ENCODE peak calls at places on chromosome 3, in ten cellular contexts. X, Y, A, F, H, R, T, B, J and D are unnamed samples.

GRCh38 chr3:126538316-126538715 is 14.4 kb downstream of the CHST13 start:
- DNase-seq in F (no peak), B (no peak), Y (no peak), A (no peak), T (no peak), J (no peak), R (no peak), X (no peak), H (no peak), D (peak)

GRCh38 chr3:186108106-186108940 is 566 bp downstream of the ETV5 start:
- DNase-seq in H (peak), R (no peak), A (peak), F (peak), J (no peak), Y (peak), B (peak), T (peak), X (no peak), D (peak)

GRCh38 chr3:16498130-16498890 is 15.2 kb downstream of the RFTN1 start:
- DNase-seq in R (no peak), J (no peak), H (no peak), Y (no peak), X (no peak), T (no peak), B (no peak), F (peak), A (no peak), D (no peak)

GRCh38 chr3:109337393-109337792 is at the start of gene DPPA4:
- DNase-seq in T (no peak), X (no peak), H (no peak), R (peak), B (no peak), F (peak), J (no peak), Y (no peak), A (no peak), D (no peak)

GRCh38 chr3:52986938-52987337 is 58.9 kb downstream of the SFMBT1 start:
- DNase-seq in J (no peak), H (peak), F (peak), A (peak), X (no peak), R (no peak), Y (no peak), B (no peak), T (no peak), D (no peak)

GRCh38 chr3:69906351-69906966 is 93.1 kb upstream of the SAMMSON start:
- DNase-seq in F (no peak), T (no peak), J (no peak), A (no peak), Y (no peak), B (no peak), R (no peak), X (no peak), H (no peak), D (no peak)

GRCh38 chr3:104132566-104132997 is 1234.1 kb upstream of the ALCAM start:
- DNase-seq in X (no peak), B (no peak), Y (no peak), F (no peak), R (no peak), H (no peak), T (no peak), A (no peak), J (no peak), D (no peak)

GRCh38 chr3:30400924-30401323 is 205.5 kb upstream of the TGFBR2 start:
- DNase-seq in R (no peak), X (no peak), J (no peak), B (no peak), F (no peak), Y (no peak), H (peak), A (no peak), T (no peak), D (no peak)

GRCh38 chr3:138349926-138350665 is 1.7 kb downstream of the MRAS start:
- DNase-seq in T (no peak), Y (no peak), F (no peak), R (no peak), B (no peak), X (no peak), A (peak), J (no peak), H (peak), D (peak)

GRCh38 chr3:138347084-138347483 is 1.3 kb upstream of the MRAS start:
- DNase-seq in B (no peak), F (no peak), X (no peak), R (no peak), H (no peak), Y (no peak), J (no peak), A (no peak), T (no peak), D (no peak)

GRCh38 chr3:138348950-138349739 is 766 bp downstream of the MRAS start:
- DNase-seq in J (no peak), X (no peak), B (no peak), F (peak), R (no peak), A (peak), T (no peak), H (peak), Y (no peak), D (no peak)

GRCh38 chr3:138351151-138351550 is 2.8 kb downstream of the MRAS start:
- DNase-seq in R (no peak), X (no peak), B (peak), T (no peak), J (no peak), A (peak), F (no peak), H (peak), Y (no peak), D (no peak)

DNA sequence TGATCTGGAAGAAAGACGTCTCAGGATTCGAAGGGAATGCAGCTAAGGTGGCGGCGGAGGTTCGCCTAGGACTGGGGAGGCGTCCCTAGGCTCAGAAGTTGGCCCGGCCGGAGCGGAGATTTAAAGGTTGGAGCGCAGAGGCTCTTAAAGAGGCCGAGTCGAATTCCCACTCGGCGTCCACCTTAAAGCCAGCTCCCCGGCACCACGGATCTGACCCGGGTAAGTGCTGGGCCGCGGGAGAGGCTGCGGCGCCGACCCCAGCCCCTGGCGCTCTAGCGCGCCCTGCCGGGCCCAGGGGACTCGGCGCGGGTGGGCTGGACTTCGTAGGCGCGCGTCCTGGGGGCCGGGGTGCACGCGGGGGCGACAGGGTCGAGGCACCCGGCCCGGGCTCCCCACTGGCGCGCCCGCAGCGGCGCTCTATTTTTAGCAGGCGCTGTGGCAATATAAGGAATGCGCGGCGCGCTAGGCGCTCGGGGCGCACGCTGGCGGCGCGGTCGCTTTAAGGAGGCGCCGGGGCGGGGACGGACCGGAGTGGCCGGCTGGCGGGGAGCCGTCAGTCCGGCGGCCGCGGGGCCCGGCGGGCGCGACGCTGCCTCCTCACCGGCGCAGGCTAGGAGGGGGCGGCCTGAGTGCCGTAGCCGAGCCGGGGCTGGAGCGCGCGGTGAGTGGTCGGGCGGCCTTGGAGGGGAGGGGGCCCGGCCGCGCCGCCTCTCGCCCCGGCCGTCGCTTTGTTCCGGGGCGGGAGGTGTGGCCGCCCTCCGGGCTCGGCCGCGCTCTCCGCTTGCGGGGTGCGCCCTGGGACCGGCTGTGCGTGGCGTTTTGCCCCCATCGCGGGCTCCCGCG is at the start of gene MRAS:
- DNase-seq in Y (peak), H (peak), R (no peak), J (no peak), A (peak), T (no peak), X (peak), B (peak), F (peak), D (peak)
- H3K4me3 ChIP-seq in Y (peak), H (peak), R (peak), J (peak), A (peak), T (peak), X (peak), B (peak), F (peak), D (peak)

GRCh38 chr3:141076821-141077571 is 25.8 kb downstream of the SPSB4 start:
- DNase-seq in T (no peak), X (no peak), J (no peak), A (peak), B (no peak), R (no peak), H (peak), Y (no peak), F (peak), D (peak)
- H3K4me3 ChIP-seq in T (no peak), X (peak), J (no peak), A (peak), B (no peak), R (no peak), H (peak), Y (peak), F (peak), D (peak)

GRCh38 chr3:158102219-158102612 is 4.0 kb downstream of the SHOX2 start:
- DNase-seq in X (no peak), Y (no peak), A (peak), H (no peak), T (no peak), F (peak), B (no peak), J (no peak), R (no peak), D (no peak)

GRCh38 chr3:158103956-158104338 is 2.3 kb downstream of the SHOX2 start:
- DNase-seq in X (no peak), T (no peak), Y (no peak), B (no peak), J (no peak), R (no peak), H (no peak), F (peak), A (peak), D (no peak)

GRCh38 chr3:158102660-158103085 is 3.5 kb downstream of the SHOX2 start:
- DNase-seq in X (no peak), B (no peak), R (no peak), F (peak), A (peak), Y (no peak), J (no peak), T (no peak), H (no peak), D (no peak)

GRCh38 chr3:158104346-158105020 is 1.7 kb downstream of the SHOX2 start:
- DNase-seq in T (no peak), F (no peak), J (no peak), R (no peak), A (peak), Y (no peak), B (no peak), X (no peak), H (no peak), D (no peak)

DNA sequence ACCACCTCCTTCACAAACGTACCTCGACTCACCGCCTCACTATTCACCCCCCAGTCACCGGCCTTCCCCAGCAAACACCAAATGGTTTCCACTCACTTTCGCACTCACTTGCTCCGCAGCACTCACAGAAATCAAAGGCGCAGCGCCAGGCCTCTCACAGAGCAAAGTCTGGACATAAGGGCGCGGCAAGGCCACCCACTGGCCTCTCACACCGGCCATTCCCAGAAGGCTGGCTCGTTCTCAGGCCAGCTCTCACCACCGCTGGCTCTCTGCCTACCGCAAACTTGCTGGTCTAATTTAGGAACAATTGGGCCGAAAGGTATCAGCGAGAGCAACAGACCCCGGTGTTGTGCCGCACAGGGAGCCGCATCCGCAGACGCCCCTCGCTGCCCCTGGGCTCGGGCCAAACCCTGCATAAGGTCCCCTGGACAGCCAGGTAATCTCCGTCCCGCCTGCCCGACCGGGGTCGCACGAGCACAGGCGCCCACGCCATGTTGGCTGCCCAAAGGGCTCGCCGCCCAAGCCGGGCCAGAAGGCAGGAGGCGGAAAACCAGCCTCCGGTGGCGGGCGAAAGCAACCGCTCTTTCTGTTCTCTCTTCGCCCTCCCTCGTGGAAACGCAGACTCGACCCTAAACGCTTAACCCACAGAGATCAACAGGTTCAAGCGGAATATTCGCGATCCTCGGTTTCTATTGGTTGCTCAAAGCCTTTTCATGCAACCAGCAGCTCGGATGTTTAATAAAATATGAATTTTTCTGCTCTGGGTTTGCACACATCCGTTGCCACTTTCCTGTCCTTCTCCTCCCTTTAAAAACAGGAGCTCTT is 2.9 kb downstream of the SHOX2 start:
- DNase-seq in H (no peak), F (peak), X (no peak), Y (peak), J (no peak), B (no peak), R (no peak), T (no peak), A (peak), D (peak)
- H3K4me3 ChIP-seq in H (no peak), F (peak), X (no peak), Y (peak), J (no peak), B (no peak), R (peak), T (no peak), A (peak), D (peak)

DNA sequence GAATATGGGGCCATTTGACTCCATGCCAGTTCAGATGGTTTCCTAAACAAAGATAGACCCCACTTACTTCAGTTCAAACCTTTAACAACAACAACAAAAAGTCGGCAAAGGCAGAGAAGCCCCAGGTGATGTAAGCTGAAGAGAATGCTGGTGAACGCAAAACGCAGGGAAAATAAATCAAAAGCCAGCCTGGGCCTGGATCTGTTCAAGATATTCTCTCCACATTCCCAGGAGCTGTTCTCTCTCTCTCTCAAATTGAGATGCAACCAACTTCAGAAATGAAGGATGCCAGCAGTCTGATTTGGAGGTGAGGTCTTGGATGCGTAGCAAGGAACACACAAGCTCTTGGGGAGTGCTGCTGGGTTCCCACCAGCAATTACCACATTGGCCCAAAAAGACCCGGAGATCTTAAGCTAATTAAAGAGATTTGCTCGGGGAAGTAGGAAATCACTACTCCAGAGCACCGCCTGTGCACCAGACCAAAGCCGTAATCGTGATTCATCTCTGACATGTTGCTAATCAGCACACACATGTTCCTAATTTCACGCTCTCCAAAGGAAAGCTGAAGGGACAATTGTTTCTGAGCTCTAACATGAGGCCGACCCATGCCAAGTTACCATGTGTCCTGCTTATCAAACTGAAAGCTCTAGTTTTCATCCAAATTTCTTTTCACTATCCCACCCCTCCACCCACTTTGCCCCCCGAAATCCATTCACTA is 37.1 kb downstream of the IL17RD start:
- DNase-seq in T (no peak), X (no peak), J (no peak), Y (no peak), B (no peak), R (no peak), A (peak), H (no peak), F (no peak), D (peak)
- H3K4me3 ChIP-seq in T (no peak), X (no peak), J (no peak), Y (no peak), B (no peak), R (no peak), A (peak), H (no peak), F (no peak), D (no peak)

GRCh38 chr3:171758109-171758508 is 52.2 kb downstream of the PLD1 start:
- DNase-seq in R (no peak), F (no peak), J (no peak), X (no peak), A (no peak), Y (no peak), B (peak), H (no peak), T (no peak), D (no peak)

GRCh38 chr3:171755015-171755589 is 55.2 kb downstream of the PLD1 start:
- DNase-seq in F (no peak), J (no peak), T (no peak), A (no peak), X (no peak), H (no peak), B (no peak), Y (no peak), R (no peak), D (no peak)

GRCh38 chr3:171753665-171754408 is 56.4 kb downstream of the PLD1 start:
- DNase-seq in J (no peak), F (no peak), Y (no peak), R (no peak), T (no peak), H (peak), X (no peak), A (peak), B (peak), D (no peak)

GRCh38 chr3:171760475-171760874 is 49.8 kb downstream of the PLD1 start:
- DNase-seq in R (no peak), H (no peak), Y (no peak), A (no peak), T (no peak), J (no peak), F (no peak), X (no peak), B (no peak), D (no peak)

GRCh38 chr3:171757377-171758034 is 52.8 kb downstream of the PLD1 start:
- DNase-seq in F (no peak), R (no peak), J (no peak), A (no peak), Y (no peak), B (peak), T (no peak), X (no peak), H (no peak), D (no peak)
- H3K4me3 ChIP-seq in F (no peak), R (no peak), J (no peak), A (no peak), Y (no peak), B (peak), T (no peak), X (no peak), H (no peak), D (no peak)

GRCh38 chr3:194396897-194397756 is 1.9 kb downstream of the GP5 start:
- DNase-seq in X (no peak), B (no peak), A (no peak), Y (peak), R (no peak), T (no peak), J (no peak), H (no peak), F (no peak), D (no peak)
- H3K4me3 ChIP-seq in X (no peak), B (no peak), A (no peak), Y (peak), R (peak), T (peak), J (no peak), H (no peak), F (peak), D (no peak)

GRCh38 chr3:187139895-187140253 is 578 bp upstream of the RPL39L start:
- DNase-seq in A (no peak), J (no peak), X (no peak), T (no peak), H (no peak), Y (no peak), B (no peak), R (no peak), F (no peak), D (no peak)
- H3K4me3 ChIP-seq in A (peak), J (peak), X (peak), T (peak), H (peak), Y (peak), B (peak), R (no peak), F (peak), D (peak)

GRCh38 chr3:22371592-22372291 is 620.7 kb upstream of the ZNF385D start:
- DNase-seq in H (no peak), Y (no peak), J (no peak), B (no peak), T (no peak), X (no peak), F (peak), A (peak), R (no peak), D (no peak)

GRCh38 chr3:22371036-22371435 is 620.0 kb upstream of the ZNF385D start:
- DNase-seq in B (no peak), T (no peak), A (no peak), H (no peak), X (no peak), F (no peak), Y (no peak), R (no peak), J (no peak), D (no peak)

GRCh38 chr3:22373182-22373581 is 622.2 kb upstream of the ZNF385D start:
- DNase-seq in X (no peak), Y (no peak), T (no peak), J (no peak), H (no peak), R (no peak), B (no peak), F (no peak), A (no peak), D (no peak)

GRCh38 chr3:22373827-22374226 is 622.8 kb upstream of the ZNF385D start:
- DNase-seq in J (no peak), T (no peak), R (no peak), A (no peak), H (no peak), X (no peak), Y (no peak), B (no peak), F (no peak), D (no peak)

DNA sequence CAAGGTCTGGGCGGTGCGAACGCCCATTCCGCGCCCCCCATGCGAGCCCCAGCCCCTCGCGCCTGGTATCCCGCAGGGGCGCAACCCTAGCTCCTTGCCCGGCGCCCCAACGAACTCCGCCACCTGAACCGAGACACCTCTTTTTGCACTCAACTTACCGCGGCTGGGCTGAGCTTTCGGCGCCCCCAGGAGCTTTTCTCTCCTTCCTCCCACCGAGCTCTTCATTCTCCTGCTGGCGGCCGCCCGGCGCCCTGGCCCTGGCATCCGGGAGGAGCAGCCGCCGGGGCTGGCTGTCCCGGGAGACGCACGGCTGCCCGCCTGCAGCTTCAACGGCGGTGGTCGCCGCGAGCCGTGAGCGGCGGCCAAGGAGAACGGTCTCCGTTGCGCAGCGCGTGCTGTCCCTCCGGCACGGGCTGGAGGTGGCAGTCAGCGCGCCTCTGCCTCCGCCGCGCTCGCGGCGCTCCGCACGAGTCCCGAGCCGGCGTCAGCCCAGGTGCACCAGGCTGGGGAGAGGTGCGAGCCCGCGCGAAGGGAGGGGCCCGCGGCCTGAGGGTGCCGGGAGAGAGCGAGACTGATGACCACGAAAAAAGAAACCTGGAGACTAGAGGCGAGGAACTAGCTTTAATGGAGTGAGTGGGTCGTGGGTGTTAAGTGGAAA is 621.4 kb upstream of the ZNF385D start:
- DNase-seq in R (no peak), X (no peak), Y (no peak), J (no peak), T (no peak), B (no peak), H (no peak), F (peak), A (peak), D (no peak)
- H3K4me3 ChIP-seq in R (peak), X (peak), Y (no peak), J (no peak), T (no peak), B (no peak), H (no peak), F (peak), A (peak), D (peak)